ENCODE peak calls at places on chromosomes 13 and 19, in ten cellular contexts. I, F, K, L, J, D, U, X, G and E are unnamed samples.

GRCh38 chr19:29393915-29394460 is 131.8 kb upstream of the VSTM2B start:
- DNase-seq in I (no peak), F (no peak), K (no peak), L (no peak), J (no peak), D (no peak), U (no peak), X (no peak), G (no peak), E (no peak)

GRCh38 chr19:34141036-34141435 is 31.3 kb upstream of the LSM14A start:
- DNase-seq in I (no peak), F (no peak), K (no peak), L (no peak), J (no peak), D (no peak), U (no peak), X (no peak), G (no peak), E (no peak)

GRCh38 chr13:65856464-65856863 is 1373.7 kb downstream of the PCDH9 start:
- DNase-seq in I (no peak), F (no peak), K (peak; percentile 12), L (peak; percentile 67), J (no peak), D (no peak), U (no peak), X (no peak), G (no peak), E (no peak)

GRCh38 chr19:38841787-38842438 is 7.9 kb downstream of the HNRNPL start:
- DNase-seq in I (no peak), F (no peak), K (no peak), L (no peak), J (no peak), D (no peak), U (no peak), X (no peak), G (no peak), E (no peak)

GRCh38 chr13:24149306-24150032 is 11.1 kb upstream of the SPATA13 start:
- DNase-seq in I (no peak), F (no peak), K (no peak), L (no peak), J (no peak), D (no peak), U (no peak), X (no peak), G (no peak), E (no peak)

GRCh38 chr19:3536429-3537100 is 2.4 kb upstream of the TEKTIP1 start:
- DNase-seq in I (no peak), F (no peak), K (no peak), L (no peak), J (no peak), D (peak; percentile 91), U (no peak), X (peak; percentile 45), G (no peak), E (no peak)

GRCh38 chr13:31200636-31200970 is 828 bp downstream of the B3GLCT start:
- DNase-seq in I (peak; percentile 59), F (no peak), K (no peak), L (peak; percentile 7), J (no peak), D (peak; percentile 51), U (peak; percentile 46), X (peak; percentile 40), G (no peak), E (peak; percentile 45)

GRCh38 chr19:47186337-47187022 is 44.5 kb downstream of the BBC3 start:
- DNase-seq in I (no peak), F (no peak), K (no peak), L (no peak), J (no peak), D (no peak), U (peak; percentile 92), X (no peak), G (no peak), E (no peak)

GRCh38 chr19:35431147-35431807 is 16.8 kb upstream of the FFAR2 start:
- DNase-seq in I (no peak), F (no peak), K (no peak), L (no peak), J (no peak), D (no peak), U (no peak), X (no peak), G (no peak), E (no peak)

DNA sequence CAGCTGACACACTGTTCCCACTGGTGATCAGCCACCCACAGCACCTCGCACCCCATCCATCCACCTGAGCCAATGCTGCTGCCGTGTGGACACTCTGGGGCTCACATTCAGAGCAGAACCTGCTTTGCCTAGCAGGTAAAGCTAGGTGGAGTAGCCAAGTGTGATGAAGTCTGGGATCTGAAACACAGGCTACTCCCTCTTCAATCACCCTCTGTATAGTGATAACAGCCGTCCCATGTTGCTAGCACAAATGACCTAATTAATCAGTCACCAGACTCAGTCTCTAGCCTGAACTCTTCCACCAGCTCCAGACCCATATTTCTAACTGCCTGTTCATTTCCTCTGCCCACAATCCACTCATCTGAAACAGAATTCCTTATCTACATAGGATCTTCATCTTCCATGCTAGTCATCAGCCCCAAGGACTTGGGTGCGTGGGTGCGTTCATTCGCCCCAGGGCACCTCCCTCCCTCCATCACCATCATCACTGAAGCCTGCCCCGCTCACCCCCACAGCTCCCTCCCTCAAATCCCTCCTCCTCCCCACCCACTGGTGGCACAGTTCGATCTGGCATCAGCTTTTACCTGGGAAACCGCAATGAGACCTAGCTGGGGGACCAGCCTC is 19.8 kb downstream of the STK24 start:
- DNase-seq in I (peak; percentile 55), F (no peak), K (no peak), L (no peak), J (peak; percentile 42), D (peak; percentile 44), U (no peak), X (no peak), G (no peak), E (peak; percentile 43)
- TF ChIP-seq CTCF in I (peak; percentile 83), F (peak; percentile 52), K (no peak), L (peak; percentile 17), J (peak; percentile 57), D (no peak), U (peak; percentile 1), X (peak; percentile 10), G (peak; percentile 29), E (peak; percentile 67)

GRCh38 chr19:46002678-46003275 is 7.5 kb downstream of the CCDC61 start:
- DNase-seq in I (no peak), F (no peak), K (no peak), L (no peak), J (no peak), D (no peak), U (no peak), X (no peak), G (no peak), E (no peak)

GRCh38 chr19:45996933-45997332 is 1.7 kb downstream of the CCDC61 start:
- DNase-seq in I (no peak), F (no peak), K (no peak), L (no peak), J (no peak), D (no peak), U (no peak), X (no peak), G (no peak), E (no peak)

GRCh38 chr19:45999653-46000121 is 4.4 kb downstream of the CCDC61 start:
- DNase-seq in I (no peak), F (no peak), K (no peak), L (no peak), J (no peak), D (no peak), U (no peak), X (no peak), G (peak; percentile 29), E (no peak)

GRCh38 chr19:45998834-45999233 is 3.6 kb downstream of the CCDC61 start:
- DNase-seq in I (no peak), F (no peak), K (no peak), L (no peak), J (no peak), D (no peak), U (no peak), X (no peak), G (no peak), E (no peak)

DNA sequence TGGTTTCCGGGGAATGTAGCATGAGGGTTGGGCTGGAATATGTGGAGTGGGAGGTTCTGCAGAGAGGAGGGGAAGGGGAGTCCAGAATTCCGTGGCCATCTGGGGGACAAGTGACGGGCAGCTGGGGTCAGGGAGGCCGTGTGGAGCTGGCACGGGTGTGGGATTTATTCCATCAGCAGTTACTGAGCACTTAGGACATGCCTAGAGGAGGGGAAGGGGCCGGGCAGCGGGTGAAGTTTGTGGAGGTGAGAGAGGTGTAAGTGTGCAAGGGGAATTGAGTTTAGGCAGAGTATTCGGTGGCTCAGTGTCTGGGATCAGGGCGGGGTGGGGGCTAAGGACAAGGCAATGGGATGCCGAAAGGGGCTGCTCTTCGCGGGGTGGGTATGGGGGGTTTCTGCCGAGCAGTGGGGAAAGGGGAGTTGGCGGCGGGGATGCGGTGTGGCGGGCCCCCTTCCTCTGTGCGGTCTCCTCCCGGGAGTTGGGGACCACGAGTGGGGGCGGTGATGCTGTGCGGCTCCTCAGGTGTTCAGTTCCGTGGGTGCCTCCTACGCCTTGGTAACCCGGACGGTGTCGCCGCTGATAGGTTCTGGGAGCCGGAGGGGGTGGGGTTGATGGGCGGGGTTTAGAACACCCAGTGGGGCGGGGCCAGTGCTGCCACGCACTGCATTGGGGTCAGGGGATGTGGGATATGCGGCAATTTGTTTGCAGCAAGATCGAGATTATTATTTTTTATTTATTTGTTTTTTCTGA is 5.4 kb downstream of the CCDC61 start:
- DNase-seq in I (peak; percentile 67), F (no peak), K (no peak), L (no peak), J (no peak), D (peak; percentile 35), U (peak; percentile 65), X (peak; percentile 33), G (peak; percentile 36), E (no peak)
- H3K4me3 ChIP-seq in I (no peak overlapping the region), F (peak overlapping the region; percentile 47), K (no peak overlapping the region), L (peak overlapping the region; percentile 17), J (peak overlapping the region; percentile 17), D (no peak overlapping the region), U (no peak overlapping the region), X (peak overlapping the region; percentile 36), G (peak overlapping the region; percentile 23), E (no peak overlapping the region)

GRCh38 chr13:22893777-22894176 is 287.0 kb upstream of the SGCG start:
- DNase-seq in I (no peak), F (no peak), K (no peak), L (no peak), J (no peak), D (no peak), U (no peak), X (no peak), G (no peak), E (no peak)
- TF ChIP-seq CTCF in I (no peak), F (no peak), K (no peak), L (no peak), J (no peak), D (no peak), U (no peak), X (no peak), G (no peak), E (no peak)

GRCh38 chr13:59111711-59112110 is 1052.0 kb downstream of the DIAPH3 start:
- DNase-seq in I (no peak), F (no peak), K (no peak), L (peak; percentile 86), J (peak; percentile 18), D (no peak), U (no peak), X (no peak), G (no peak), E (no peak)

GRCh38 chr13:59112375-59112774 is 1051.4 kb downstream of the DIAPH3 start:
- DNase-seq in I (peak; percentile 30), F (no peak), K (peak; percentile 2), L (peak; percentile 99), J (peak; percentile 91), D (peak; percentile 18), U (no peak), X (no peak), G (peak; percentile 12), E (peak; percentile 7)
- H3K4me3 ChIP-seq in I (no peak overlapping the region), F (no peak overlapping the region), K (no peak overlapping the region), L (no peak overlapping the region), J (no peak overlapping the region), D (no peak overlapping the region), U (no peak overlapping the region), X (no peak overlapping the region), G (no peak overlapping the region), E (no peak overlapping the region)